ENCODE peak calls at places on chromosomes 6 and 20, in six cellular contexts. P is adrenal gland; B is tibial artery; O is right lobe of liver; M is SJSA1; W is CD8-positive, alpha-beta T cell. N is an unnamed sample.

GRCh38 chr6:47169785-47170685 is 127.9 kb upstream of the ADGRF1 start:
- DNase-seq in W (no peak), O (no peak), P (no peak), B (no peak), M (no peak), N (no peak)

GRCh38 chr6:14921170-14921569 is 324.7 kb upstream of the JARID2 start:
- DNase-seq in O (peak; percentile 51), B (peak; percentile 83), P (peak; percentile 60), M (no peak), W (no peak), N (no peak)

GRCh38 chr6:12238191-12238590 is 52.0 kb upstream of the EDN1 start:
- DNase-seq in P (no peak), M (no peak), O (no peak), B (no peak), W (no peak), N (no peak)

GRCh38 chr20:47985092-47985850 is 200.0 kb upstream of the SULF2 start:
- DNase-seq in P (no peak), B (no peak), M (peak; percentile 83), W (no peak), O (no peak), N (no peak)

GRCh38 chr6:129208415-129209034 is 325.6 kb downstream of the LAMA2 start:
- DNase-seq in M (no peak), O (no peak), P (no peak), B (no peak), W (no peak), N (no peak)

GRCh38 chr20:5996765-5997164 is 46.3 kb downstream of the MCM8 start:
- DNase-seq in B (no peak), P (no peak), O (no peak), W (peak; percentile 49), M (no peak), N (no peak)

GRCh38 chr6:111663232-111663631 is 57.6 kb upstream of the TRAF3IP2 start:
- DNase-seq in O (no peak), P (no peak), M (no peak), B (peak; percentile 82), W (no peak), N (no peak)

GRCh38 chr6:40996591-40997247 is 42.3 kb downstream of the UNC5CL start:
- DNase-seq in B (no peak), O (no peak), M (no peak), P (no peak), W (no peak), N (peak; percentile 83)

GRCh38 chr20:63230800-63231268 is 4.9 kb upstream of the BIRC7 start:
- DNase-seq in P (peak; percentile 38), M (no peak), O (peak; percentile 70), B (no peak), W (no peak), N (peak; percentile 33)

GRCh38 chr6:18053555-18054445 is 66.4 kb upstream of the KIF13A start:
- DNase-seq in M (no peak), P (no peak), B (no peak), W (no peak), O (no peak), N (no peak)

GRCh38 chr6:161073940-161074339 is 82.4 kb downstream of the MAP3K4 start:
- DNase-seq in W (no peak), P (no peak), O (no peak), M (no peak), B (no peak), N (no peak)

GRCh38 chr6:82611751-82612150 is 248.1 kb downstream of the TPBG start:
- DNase-seq in B (no peak), M (no peak), O (no peak), P (no peak), W (no peak), N (no peak)

GRCh38 chr6:168725821-168726220 is 284.8 kb downstream of the SMOC2 start:
- DNase-seq in M (no peak), O (no peak), W (no peak), B (no peak), P (no peak), N (no peak)

GRCh38 chr20:32527052-32527446 is 58.1 kb downstream of the NOL4L start:
- DNase-seq in W (no peak), B (no peak), O (no peak), M (no peak), P (no peak), N (no peak)

GRCh38 chr20:59721386-59721785 is 117.0 kb downstream of the PHACTR3 start:
- DNase-seq in M (no peak), B (peak; percentile 27), O (no peak), W (no peak), P (no peak), N (no peak)
- H3K4me1 ChIP-seq in M (no peaks in the 10 kb centered on the region), B (no peaks in the 10 kb centered on the region), O (no peaks in the 10 kb centered on the region), W (no peaks in the 10 kb centered on the region), P (no peaks in the 10 kb centered on the region), N (no peaks in the 10 kb centered on the region)

DNA sequence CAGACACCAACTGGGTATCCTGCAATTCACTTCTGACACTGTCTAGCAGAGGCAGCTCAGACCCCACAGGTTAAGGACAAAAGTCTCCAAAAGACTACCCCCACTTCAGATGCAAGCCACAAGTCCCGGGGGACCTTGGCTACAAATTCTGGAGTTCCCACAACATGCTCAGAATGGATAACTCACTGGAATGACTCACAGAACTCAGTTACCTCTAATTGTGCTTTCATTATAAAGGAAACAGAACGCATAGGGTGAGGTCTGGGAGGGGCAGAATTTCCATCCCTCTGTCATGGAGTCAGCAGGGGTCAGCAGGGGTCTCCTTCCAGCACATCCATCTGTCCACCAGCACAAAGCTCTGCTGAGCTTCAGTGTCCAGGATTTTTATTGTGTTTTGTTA is 184.2 kb downstream of the CDH4 start:
- DNase-seq in B (no peak), W (no peak), P (no peak), O (no peak), M (peak; percentile 89), N (no peak)
- H3K27ac ChIP-seq in B (no peak overlapping the region), W (no peak overlapping the region), P (no peak overlapping the region), O (no peak overlapping the region), M (peak overlapping the region; percentile 66), N (no peak overlapping the region)

GRCh38 chr6:34243131-34243771 is 5.6 kb downstream of the SMIM29 start:
- DNase-seq in W (no peak), P (no peak), O (no peak), M (peak; percentile 83), B (peak; percentile 38), N (peak; percentile 16)
- H3K4me1 ChIP-seq in W (peaks cover 42% of the 10 kb centered on the region), P (peaks cover 18% of the 10 kb centered on the region), O (no peaks in the 10 kb centered on the region), M (peaks cover 65% of the 10 kb centered on the region), B (peaks cover 21% of the 10 kb centered on the region), N (peaks cover 8% of the 10 kb centered on the region)

GRCh38 chr20:17896247-17896723 is 72.3 kb downstream of the SNX5 start:
- DNase-seq in P (no peak), W (no peak), M (no peak), B (no peak), O (no peak), N (no peak)

GRCh38 chr20:17897566-17898307 is 70.9 kb downstream of the SNX5 start:
- DNase-seq in B (no peak), W (no peak), O (no peak), M (no peak), P (no peak), N (no peak)

GRCh38 chr20:17896771-17897369 is 71.7 kb downstream of the SNX5 start:
- DNase-seq in O (no peak), B (no peak), W (no peak), P (no peak), M (no peak), N (no peak)

GRCh38 chr20:17893480-17893879 is 75.1 kb downstream of the SNX5 start:
- DNase-seq in B (no peak), P (no peak), W (no peak), M (no peak), O (no peak), N (no peak)

GRCh38 chr20:17895641-17896246 is 72.8 kb downstream of the SNX5 start:
- DNase-seq in M (no peak), P (no peak), O (peak; percentile 65), B (peak; percentile 80), W (peak; percentile 29), N (no peak)
- H3K27ac ChIP-seq in M (no peak overlapping the region), P (peak overlapping the region; percentile 91), O (no peak overlapping the region), B (peak overlapping the region; percentile 71), W (no peak overlapping the region), N (no peak overlapping the region)

GRCh38 chr6:13434455-13434775 is 53.0 kb downstream of the GFOD1 start:
- DNase-seq in B (no peak), M (no peak), W (no peak), P (no peak), O (no peak), N (no peak)

GRCh38 chr6:13431059-13431656 is 56.2 kb downstream of the GFOD1 start:
- DNase-seq in B (no peak), M (no peak), O (no peak), P (no peak), W (no peak), N (no peak)

GRCh38 chr6:13431861-13432465 is 55.4 kb downstream of the GFOD1 start:
- DNase-seq in B (peak; percentile 63), M (no peak), O (no peak), P (no peak), W (no peak), N (no peak)

GRCh38 chr6:13434777-13435176 is 52.6 kb downstream of the GFOD1 start:
- DNase-seq in B (no peak), P (no peak), O (no peak), M (no peak), W (no peak), N (no peak)

GRCh38 chr6:13432526-13433218 is 54.7 kb downstream of the GFOD1 start:
- DNase-seq in O (no peak), W (no peak), B (peak; percentile 38), P (no peak), M (no peak), N (no peak)
- H3K4me1 ChIP-seq in O (no peaks in the 10 kb centered on the region), W (peaks cover 40% of the 10 kb centered on the region), B (peaks cover 16% of the 10 kb centered on the region), P (no peaks in the 10 kb centered on the region), M (no peaks in the 10 kb centered on the region), N (no peaks in the 10 kb centered on the region)